ENCODE peak calls at places on chromosome 12, in nine cellular contexts. W, T, V, I, N, G, U, J and X are unnamed samples.

GRCh38 chr12:24595652-24596235 is 353.2 kb downstream of the BCAT1 start:
- DNase-seq in J (no peak), W (peak; percentile 18), G (no peak), V (no peak), I (no peak), U (no peak), T (no peak), N (no peak), X (no peak)

GRCh38 chr12:110180591-110181005 is 56.4 kb downstream of the IFT81 start:
- DNase-seq in J (no peak), T (no peak), N (no peak), W (peak; percentile 67), U (no peak), I (no peak), V (no peak), G (no peak), X (no peak)

GRCh38 chr12:113747048-113747447 is 219.1 kb downstream of the RBM19 start:
- DNase-seq in I (no peak), W (no peak), G (no peak), U (no peak), V (no peak), J (no peak), N (no peak), T (no peak), X (no peak)

GRCh38 chr12:48121522-48121921 is 2.4 kb downstream of the PFKM start:
- DNase-seq in T (no peak), G (no peak), W (no peak), J (no peak), N (no peak), I (no peak), V (no peak), U (no peak), X (no peak)

GRCh38 chr12:85299058-85299457 is 19.0 kb downstream of the ALX1 start:
- DNase-seq in T (no peak), J (no peak), I (no peak), U (no peak), N (no peak), G (no peak), W (no peak), V (no peak), X (no peak)

GRCh38 chr12:110937104-110937641 is 16.8 kb upstream of the MYL2 start:
- DNase-seq in N (peak; percentile 52), U (peak; percentile 51), G (no peak), V (peak; percentile 89), W (peak; percentile 66), T (peak; percentile 57), J (peak; percentile 23), I (no peak), X (peak; percentile 89)

GRCh38 chr12:108724054-108724889 is 7.0 kb downstream of the CORO1C start:
- DNase-seq in N (no peak), U (peak; percentile 52), G (peak; percentile 63), W (peak; percentile 68), T (no peak), J (no peak), V (no peak), I (no peak), X (no peak)

GRCh38 chr12:131929530-131930456 is 717 bp downstream of the PUS1 start:
- DNase-seq in I (no peak), V (peak; percentile 91), N (peak; percentile 33), U (no peak), T (no peak), J (peak; percentile 37), G (no peak), W (peak; percentile 68), X (no peak)

GRCh38 chr12:132432721-132433577 is 57.0 kb upstream of the FBRSL1 start:
- DNase-seq in G (no peak), J (no peak), N (no peak), W (no peak), V (peak; percentile 90), U (no peak), I (no peak), T (no peak), X (no peak)

GRCh38 chr12:96416033-96416790 is 16.0 kb upstream of the CDK17 start:
- DNase-seq in G (no peak), J (no peak), I (no peak), N (no peak), T (no peak), W (peak; percentile 97), U (no peak), V (no peak), X (no peak)

GRCh38 chr12:55757701-55758100 is 14.8 kb downstream of the GDF11 start:
- DNase-seq in V (no peak), I (no peak), T (no peak), U (no peak), G (no peak), W (no peak), N (no peak), J (no peak), X (no peak)

GRCh38 chr12:55760663-55761062 is 17.7 kb downstream of the GDF11 start:
- DNase-seq in N (no peak), J (no peak), G (no peak), I (no peak), V (no peak), T (no peak), U (no peak), W (peak; percentile 13), X (no peak)

DNA sequence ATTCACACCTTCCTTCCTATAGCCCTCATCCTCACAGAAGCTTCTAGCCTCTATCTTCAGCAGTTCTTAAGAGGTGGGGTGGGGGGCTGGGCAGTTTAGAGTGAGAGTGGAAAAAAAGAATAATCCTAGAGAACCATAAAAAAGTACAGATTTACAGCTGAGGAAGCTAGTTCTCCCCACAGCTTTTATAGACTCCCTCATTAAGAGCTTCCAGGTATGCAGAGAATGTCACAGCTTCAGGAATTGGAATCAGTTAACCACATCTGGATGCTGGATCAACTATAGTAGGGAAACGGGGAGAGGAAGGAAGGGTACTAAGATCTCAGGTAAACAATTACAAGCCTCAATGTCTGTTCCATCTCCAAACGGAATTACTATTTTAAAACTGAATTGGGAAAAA is 12.3 kb downstream of the GDF11 start:
- DNase-seq in W (no peak), N (no peak), U (no peak), T (no peak), G (no peak), J (no peak), I (no peak), V (no peak), X (no peak)
- H3K27ac ChIP-seq in W (no peak overlapping the region), N (no peak overlapping the region), U (no peak overlapping the region), T (no peak overlapping the region), G (no peak overlapping the region), J (no peak overlapping the region), I (no peak overlapping the region), V (no peak overlapping the region), X (no peak overlapping the region)

GRCh38 chr12:123794027-123794426 is 31.9 kb downstream of the DNAH10 start:
- DNase-seq in G (no peak), W (no peak), I (no peak), T (no peak), V (no peak), N (no peak), J (no peak), U (no peak), X (no peak)
- H3K4me1 ChIP-seq in G (no peaks in the 10 kb centered on the region), W (no peaks in the 10 kb centered on the region), I (no peaks in the 10 kb centered on the region), T (no peaks in the 10 kb centered on the region), V (no peaks in the 10 kb centered on the region), N (no peaks in the 10 kb centered on the region), J (no peaks in the 10 kb centered on the region), U (no peaks in the 10 kb centered on the region), X (no peaks in the 10 kb centered on the region)

DNA sequence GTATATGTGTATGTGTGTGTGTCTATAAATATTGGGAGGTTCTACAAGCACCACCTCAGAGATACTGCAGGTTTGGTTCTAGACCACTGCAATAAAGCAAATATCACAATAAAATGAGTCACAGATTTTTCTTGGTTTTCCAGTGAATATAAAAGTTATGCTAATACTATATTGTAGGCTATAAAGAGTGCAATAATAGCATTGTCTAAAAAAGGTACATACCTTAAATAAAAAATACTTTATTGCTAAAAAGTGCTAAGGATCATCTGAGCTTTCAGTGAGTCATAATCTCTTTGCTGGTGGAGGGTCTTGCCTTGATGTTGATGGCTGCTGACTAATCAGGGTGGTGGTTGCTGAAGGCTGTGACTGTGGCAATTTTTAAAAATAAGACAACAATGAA is 111.1 kb downstream of the VEZT start:
- DNase-seq in N (no peak), T (no peak), W (no peak), J (no peak), U (no peak), I (no peak), V (no peak), G (no peak), X (no peak)
- H3K36me3 ChIP-seq in N (no peaks in the 10 kb centered on the region), T (no peaks in the 10 kb centered on the region), W (no peaks in the 10 kb centered on the region), J (no peaks in the 10 kb centered on the region), U (no peaks in the 10 kb centered on the region), I (no peaks in the 10 kb centered on the region), V (no peaks in the 10 kb centered on the region), G (no peaks in the 10 kb centered on the region), X (no peaks in the 10 kb centered on the region)

GRCh38 chr12:57606821-57607220 is 2.2 kb downstream of the DTX3 start:
- DNase-seq in G (no peak), U (no peak), T (no peak), N (no peak), J (no peak), V (no peak), I (no peak), W (no peak), X (no peak)

GRCh38 chr12:57606399-57606798 is 1.8 kb downstream of the DTX3 start:
- DNase-seq in W (no peak), T (no peak), U (no peak), N (no peak), J (no peak), G (no peak), I (no peak), V (no peak), X (no peak)

GRCh38 chr12:57609091-57609780 is 2.0 kb upstream of the ARHGEF25 start:
- DNase-seq in T (no peak), N (no peak), G (no peak), J (no peak), U (no peak), W (no peak), V (peak; percentile 72), I (no peak), X (no peak)

GRCh38 chr12:57609781-57610552 is 1.3 kb upstream of the ARHGEF25 start:
- DNase-seq in I (no peak), J (no peak), T (no peak), N (no peak), G (no peak), V (peak; percentile 66), U (no peak), W (no peak), X (no peak)

DNA sequence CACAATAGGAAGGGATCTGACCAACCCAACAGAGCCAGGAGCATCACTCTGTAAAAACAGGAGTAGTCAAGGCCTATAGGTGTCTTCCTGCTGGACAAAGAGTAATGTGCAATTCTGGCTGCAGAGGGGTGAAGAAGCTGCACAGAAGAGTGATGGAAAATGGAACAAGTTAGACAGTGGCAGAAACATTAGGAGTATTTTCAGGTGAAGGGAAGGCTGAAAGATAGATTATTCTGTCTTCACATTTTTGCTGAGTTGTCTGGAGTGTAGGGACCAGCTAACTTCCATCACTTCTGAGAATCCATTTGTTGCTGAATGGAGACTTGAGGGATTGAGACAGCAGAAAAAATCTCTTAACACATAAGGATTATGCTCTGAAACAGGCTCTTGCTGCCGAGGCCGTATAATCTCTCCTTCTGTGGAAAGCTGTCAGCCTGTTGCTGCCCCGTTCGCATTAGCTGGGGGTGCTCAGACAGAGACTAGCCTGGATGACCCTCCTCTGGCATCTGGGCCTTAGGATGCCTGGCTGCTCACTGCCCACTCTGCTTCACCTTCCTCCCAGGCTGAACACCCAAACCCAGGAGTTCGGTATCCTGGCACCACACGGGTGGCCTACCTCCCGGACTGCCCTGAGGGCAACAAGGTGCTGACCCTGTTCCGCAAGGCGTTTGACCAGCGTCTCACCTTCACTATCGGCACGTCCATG is 3.1 kb upstream of the ARHGEF25 start:
- DNase-seq in J (no peak), G (no peak), V (peak; percentile 69), T (no peak), N (no peak), I (no peak), W (no peak), U (no peak), X (no peak)
- H3K27ac ChIP-seq in J (no peak overlapping the region), G (peak overlapping the region; percentile 99), V (no peak overlapping the region), T (no peak overlapping the region), N (no peak overlapping the region), I (peak overlapping the region; percentile 99), W (no peak overlapping the region), U (no peak overlapping the region), X (no peak overlapping the region)